ENCODE peak calls at places on chromosomes 7 and 10, in four cellular contexts. One of them, this sample, is unnamed.

GRCh38 chr7:2471396-2471795 is 4.8 kb downstream of the GRIFIN start:
- DNase-seq in HepG2: no peak
- DNase-seq in GM12878: no peak
- DNase-seq in H1: no peak
- DNase-seq in this sample: peak; percentile 64

GRCh38 chr10:90834326-90834725 is 23.5 kb downstream of the HTR7 start:
- DNase-seq in H1: no peak
- DNase-seq in HepG2: no peak
- DNase-seq in GM12878: no peak
- DNase-seq in this sample: no peak

GRCh38 chr7:5439572-5440496 is 16.2 kb upstream of the TNRC18 start:
- DNase-seq in HepG2: peak; percentile 32
- DNase-seq in H1: no peak
- DNase-seq in GM12878: no peak
- DNase-seq in this sample: peak; percentile 32

GRCh38 chr10:45558406-45558805 is 114.2 kb downstream of the ZFAND4 start:
- DNase-seq in HepG2: peak; percentile 50
- DNase-seq in H1: no peak
- DNase-seq in GM12878: no peak
- DNase-seq in this sample: no peak

GRCh38 chr7:137694405-137694804 is 152.4 kb downstream of the DGKI start:
- DNase-seq in HepG2: no peak
- DNase-seq in GM12878: peak; percentile 17
- DNase-seq in H1: no peak
- DNase-seq in this sample: no peak

GRCh38 chr7:117737882-117738281 is 135.4 kb downstream of the CTTNBP2 start:
- DNase-seq in HepG2: no peak
- DNase-seq in GM12878: no peak
- DNase-seq in H1: no peak
- DNase-seq in this sample: no peak

GRCh38 chr7:70657989-70658578 is 473.9 kb upstream of the GALNT17 start:
- DNase-seq in H1: no peak
- DNase-seq in HepG2: no peak
- DNase-seq in GM12878: no peak
- DNase-seq in this sample: no peak

GRCh38 chr10:29113251-29113945 is 175.5 kb upstream of the LYZL1 start:
- DNase-seq in H1: no peak
- DNase-seq in GM12878: no peak
- DNase-seq in HepG2: no peak
- DNase-seq in this sample: peak; percentile 70

GRCh38 chr7:152674860-152675760 is 831 bp downstream of the XRCC2 start:
- DNase-seq in H1: no peak
- DNase-seq in HepG2: peak; percentile 47
- DNase-seq in GM12878: no peak
- DNase-seq in this sample: peak; percentile 78

GRCh38 chr10:88062385-88062784 is 199.0 kb downstream of the PTEN start:
- DNase-seq in GM12878: no peak
- DNase-seq in HepG2: no peak
- DNase-seq in H1: no peak
- DNase-seq in this sample: no peak

GRCh38 chr10:92598321-92598720 is 5.4 kb downstream of the KIF11 start:
- DNase-seq in H1: no peak
- DNase-seq in GM12878: no peak
- DNase-seq in HepG2: no peak
- DNase-seq in this sample: no peak

GRCh38 chr7:49635800-49636199 is 137.6 kb upstream of the VWC2 start:
- DNase-seq in HepG2: no peak
- DNase-seq in GM12878: no peak
- DNase-seq in H1: no peak
- DNase-seq in this sample: no peak

GRCh38 chr10:29681700-29682444 is 47.1 kb upstream of the SVIL start:
- DNase-seq in GM12878: no peak
- DNase-seq in HepG2: no peak
- DNase-seq in H1: no peak
- DNase-seq in this sample: no peak

GRCh38 chr10:21912583-21912982 is 90.9 kb downstream of the DNAJC1 start:
- DNase-seq in HepG2: no peak
- DNase-seq in H1: no peak
- DNase-seq in GM12878: no peak
- DNase-seq in this sample: no peak

GRCh38 chr7:108200326-108200725 is 70.2 kb upstream of the LAMB4 start:
- DNase-seq in H1: no peak
- DNase-seq in GM12878: no peak
- DNase-seq in HepG2: no peak
- DNase-seq in this sample: no peak

GRCh38 chr10:91672021-91672608 is 39.2 kb upstream of the PPP1R3C start:
- DNase-seq in HepG2: no peak
- DNase-seq in H1: no peak
- DNase-seq in GM12878: no peak
- DNase-seq in this sample: peak; percentile 53

GRCh38 chr7:149147072-149147729 is at the start of gene ZNF398:
- DNase-seq in H1: no peak
- DNase-seq in GM12878: peak; percentile 69
- DNase-seq in HepG2: peak; percentile 45
- DNase-seq in this sample: peak; percentile 99

GRCh38 chr7:158449942-158450341 is 137.7 kb downstream of the PTPRN2 start:
- DNase-seq in GM12878: no peak
- DNase-seq in H1: no peak
- DNase-seq in HepG2: no peak
- DNase-seq in this sample: no peak

GRCh38 chr10:101046332-101047238 is 15.2 kb upstream of the KAZALD1 start:
- DNase-seq in GM12878: no peak
- DNase-seq in HepG2: no peak
- DNase-seq in H1: no peak
- DNase-seq in this sample: no peak

GRCh38 chr7:114048386-114049235 is 129.8 kb upstream of the PPP1R3A start:
- DNase-seq in H1: no peak
- DNase-seq in GM12878: no peak
- DNase-seq in HepG2: peak; percentile 12
- DNase-seq in this sample: peak; percentile 16

GRCh38 chr10:30447125-30447799 is 13.3 kb downstream of the MAP3K8 start:
- DNase-seq in H1: no peak
- DNase-seq in GM12878: no peak
- DNase-seq in HepG2: no peak
- DNase-seq in this sample: no peak

GRCh38 chr7:130009848-130010688 is 41.1 kb downstream of the ZC3HC1 start:
- DNase-seq in GM12878: peak; percentile 17
- DNase-seq in HepG2: peak; percentile 13
- DNase-seq in H1: no peak
- DNase-seq in this sample: peak; percentile 33

GRCh38 chr7:33243319-33243881 is 114.0 kb downstream of the BBS9 start:
- DNase-seq in GM12878: no peak
- DNase-seq in HepG2: peak; percentile 48
- DNase-seq in H1: no peak
- DNase-seq in this sample: peak; percentile 57

GRCh38 chr7:150665882-150666281 is 19.6 kb upstream of the GIMAP2 start:
- DNase-seq in HepG2: no peak
- DNase-seq in H1: no peak
- DNase-seq in GM12878: no peak
- DNase-seq in this sample: no peak

GRCh38 chr7:35545831-35546230 is 149.1 kb downstream of the HERPUD2 start:
- DNase-seq in HepG2: no peak
- DNase-seq in H1: no peak
- DNase-seq in GM12878: no peak
- DNase-seq in this sample: no peak

GRCh38 chr10:107214261-107214660 is 49.8 kb upstream of the SORCS1 start:
- DNase-seq in HepG2: no peak
- DNase-seq in H1: no peak
- DNase-seq in GM12878: no peak
- DNase-seq in this sample: no peak

GRCh38 chr7:154748387-154748786 is 254.5 kb downstream of the PAXIP1 start:
- DNase-seq in H1: no peak
- DNase-seq in HepG2: no peak
- DNase-seq in GM12878: no peak
- DNase-seq in this sample: peak; percentile 91

GRCh38 chr7:130875265-130875741 is 141.3 kb upstream of the KLF14 start:
- DNase-seq in H1: peak; percentile 54
- DNase-seq in GM12878: no peak
- DNase-seq in HepG2: peak; percentile 54
- DNase-seq in this sample: peak; percentile 71

GRCh38 chr7:27096756-27097514 is 1.1 kb upstream of the HOXA1 start:
- DNase-seq in HepG2: no peak
- DNase-seq in GM12878: no peak
- DNase-seq in H1: no peak
- DNase-seq in this sample: no peak

GRCh38 chr7:44324204-44325126 is 929 bp downstream of the CAMK2B start:
- DNase-seq in GM12878: no peak
- DNase-seq in H1: no peak
- DNase-seq in HepG2: no peak
- DNase-seq in this sample: peak; percentile 51
- TF ChIP-seq TCF12 in GM12878: no peak
- TF ChIP-seq TCF12 in H1: no peak
- TF ChIP-seq TCF12 in HepG2: no peak
- TF ChIP-seq TCF12 in this sample: no peak

DNA sequence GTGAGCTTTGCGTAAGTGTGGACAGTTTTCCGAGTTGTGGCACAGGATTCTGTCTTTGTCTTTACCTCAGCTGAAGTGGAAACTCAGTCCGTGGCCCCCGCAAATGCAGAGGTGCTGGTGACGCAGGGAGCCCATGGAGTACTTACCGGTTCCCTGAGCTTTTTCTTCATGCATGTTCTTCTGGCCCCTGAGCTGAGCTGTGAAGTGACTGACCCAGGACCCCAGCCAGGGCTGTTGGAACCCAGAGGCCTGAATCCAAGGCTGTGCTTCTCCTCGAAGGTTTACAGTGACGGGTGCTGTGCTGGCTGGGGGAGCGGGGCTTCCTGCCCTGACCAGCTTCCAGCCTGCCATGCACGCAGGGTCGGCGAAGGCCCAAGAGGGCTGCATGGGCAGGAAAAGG is 223.5 kb downstream of the GLRX3 start:
- DNase-seq in HepG2: no peak
- DNase-seq in GM12878: no peak
- DNase-seq in H1: no peak
- DNase-seq in this sample: no peak
- TF ChIP-seq TCF12 in HepG2: no peak
- TF ChIP-seq TCF12 in GM12878: no peak
- TF ChIP-seq TCF12 in H1: no peak
- TF ChIP-seq TCF12 in this sample: no peak

GRCh38 chr10:77290528-77291155 is 347.0 kb downstream of the KCNMA1 start:
- DNase-seq in HepG2: no peak
- DNase-seq in H1: no peak
- DNase-seq in GM12878: no peak
- DNase-seq in this sample: no peak
- TF ChIP-seq TCF12 in HepG2: no peak
- TF ChIP-seq TCF12 in H1: no peak
- TF ChIP-seq TCF12 in GM12878: no peak
- TF ChIP-seq TCF12 in this sample: peak; percentile 93

DNA sequence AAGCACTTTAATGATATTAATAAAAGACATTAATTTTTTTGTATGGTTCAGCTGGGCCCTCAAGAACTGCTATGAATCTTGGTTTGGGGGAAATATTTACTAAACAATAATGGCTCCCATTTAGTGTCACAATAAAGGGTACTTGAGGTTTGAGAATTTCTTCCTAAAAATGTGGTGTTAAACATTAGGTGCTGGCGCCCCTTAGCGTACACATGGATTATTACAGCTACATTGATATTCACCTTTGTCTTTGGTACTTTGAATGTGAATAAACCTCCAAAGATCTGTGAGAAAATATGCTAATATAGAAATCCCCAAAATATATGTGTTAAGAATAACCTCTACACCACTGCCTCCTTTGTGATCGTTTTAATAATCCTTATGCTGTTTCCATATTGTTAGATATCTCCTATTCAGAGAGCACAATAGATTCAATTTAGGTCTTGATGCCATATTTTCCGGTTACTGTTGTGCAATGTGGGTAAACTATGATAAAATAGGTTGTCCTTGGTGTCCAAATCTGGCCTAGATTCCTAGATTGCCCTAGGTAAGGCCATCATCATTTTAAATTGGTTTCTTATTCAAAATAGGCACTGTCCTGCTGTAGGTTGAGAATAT is 161.8 kb upstream of the CACNA2D1 start:
- DNase-seq in GM12878: no peak
- DNase-seq in H1: no peak
- DNase-seq in HepG2: peak; percentile 6
- DNase-seq in this sample: peak; percentile 65
- TF ChIP-seq TCF12 in GM12878: no peak
- TF ChIP-seq TCF12 in H1: no peak
- TF ChIP-seq TCF12 in HepG2: no peak
- TF ChIP-seq TCF12 in this sample: no peak

DNA sequence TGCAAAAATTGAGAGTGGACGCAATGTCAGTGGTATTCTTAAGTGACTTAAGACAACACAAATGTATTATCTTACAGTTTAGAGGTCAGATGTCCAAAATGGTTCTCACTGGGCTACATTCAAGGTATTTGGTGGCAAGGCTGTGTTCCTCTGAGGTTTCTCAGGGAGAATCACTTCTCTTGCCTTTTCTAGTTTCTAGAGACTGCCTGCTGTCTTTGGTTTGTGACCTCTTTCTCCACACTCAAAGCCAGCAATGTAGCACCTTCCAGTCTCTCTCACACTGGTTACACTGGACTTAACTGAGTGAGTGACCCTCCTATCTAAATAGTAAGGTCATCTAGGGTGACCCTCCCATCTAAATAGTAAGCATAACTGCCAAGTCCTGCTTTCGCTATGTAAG is 613.2 kb upstream of the COBL start:
- DNase-seq in HepG2: no peak
- DNase-seq in H1: no peak
- DNase-seq in GM12878: no peak
- DNase-seq in this sample: no peak
- TF ChIP-seq TCF12 in HepG2: no peak
- TF ChIP-seq TCF12 in H1: no peak
- TF ChIP-seq TCF12 in GM12878: no peak
- TF ChIP-seq TCF12 in this sample: no peak

GRCh38 chr10:97520978-97521761 is 22.4 kb downstream of the UBTD1 start:
- DNase-seq in GM12878: no peak
- DNase-seq in H1: no peak
- DNase-seq in HepG2: no peak
- DNase-seq in this sample: no peak
- TF ChIP-seq TCF12 in GM12878: no peak
- TF ChIP-seq TCF12 in H1: no peak
- TF ChIP-seq TCF12 in HepG2: no peak
- TF ChIP-seq TCF12 in this sample: no peak

GRCh38 chr10:119726291-119727261 is 726 bp downstream of the INPP5F start:
- DNase-seq in H1: no peak
- DNase-seq in GM12878: no peak
- DNase-seq in HepG2: no peak
- DNase-seq in this sample: peak; percentile 84
- TF ChIP-seq TCF12 in H1: no peak
- TF ChIP-seq TCF12 in GM12878: no peak
- TF ChIP-seq TCF12 in HepG2: no peak
- TF ChIP-seq TCF12 in this sample: no peak